ENCODE peak calls at places on chromosomes 4 and X, in four cellular contexts. J, M, A and Y are unnamed samples.

GRCh38 chr4:123821861-123822260 is 425.3 kb downstream of the SPRY1 start:
- DNase-seq in J (no peak), M (no peak), A (no peak), Y (peak)

GRCh38 chrX:23228950-23229448 is 105.7 kb upstream of the PTCHD1 start:
- DNase-seq in J (no peak), M (no peak), A (no peak), Y (no peak)

GRCh38 chrX:131650637-131651410 is 107.0 kb downstream of the OR13H1 start:
- DNase-seq in J (no peak), M (no peak), A (no peak), Y (no peak)

GRCh38 chr4:70709551-70710080 is 12.1 kb upstream of the RUFY3 start:
- DNase-seq in J (peak), M (no peak), A (no peak), Y (no peak)

GRCh38 chr4:98993419-98994071 is 2.0 kb upstream of the METAP1 start:
- DNase-seq in J (no peak), M (no peak), A (no peak), Y (no peak)

GRCh38 chrX:114050075-114050796 is 533.6 kb upstream of the HTR2C start:
- DNase-seq in J (no peak), M (no peak), A (no peak), Y (no peak)

GRCh38 chr4:10158355-10158942 is 41.9 kb upstream of the WDR1 start:
- DNase-seq in J (no peak), M (no peak), A (no peak), Y (no peak)

GRCh38 chr4:41969666-41970065 is 11.9 kb upstream of the DCAF4L1 start:
- DNase-seq in J (no peak), M (no peak), A (no peak), Y (no peak)

GRCh38 chr4:48635310-48635709 is 144.8 kb downstream of the FRYL start:
- DNase-seq in J (no peak), M (no peak), A (no peak), Y (peak)

GRCh38 chr4:80486603-80487002 is 151.1 kb downstream of the CFAP299 start:
- DNase-seq in J (peak), M (no peak), A (no peak), Y (no peak)

GRCh38 chr4:143367863-143368262 is 31.2 kb downstream of the GAB1 start:
- DNase-seq in J (no peak), M (no peak), A (no peak), Y (no peak)

GRCh38 chr4:14632041-14632440 is 370.2 kb upstream of the CPEB2 start:
- DNase-seq in J (no peak), M (no peak), A (no peak), Y (no peak)

GRCh38 chrX:129646721-129647587 is 7.8 kb downstream of the APLN start:
- DNase-seq in J (no peak), M (peak), A (no peak), Y (no peak)

GRCh38 chrX:68826113-68826980 is 2.5 kb upstream of the EFNB1 start:
- DNase-seq in J (no peak), M (peak), A (no peak), Y (no peak)

GRCh38 chr4:152784490-152785195 is 4.9 kb downstream of the ARFIP1 start:
- DNase-seq in J (no peak), M (no peak), A (no peak), Y (peak)

GRCh38 chr4:48727666-48728459 is 52.2 kb downstream of the FRYL start:
- DNase-seq in J (no peak), M (no peak), A (no peak), Y (no peak)

GRCh38 chr4:56931924-56932323 is 24.2 kb downstream of the REST start:
- DNase-seq in J (no peak), M (no peak), A (no peak), Y (no peak)

GRCh38 chrX:68299923-68300322 is 133.4 kb downstream of the OPHN1 start:
- DNase-seq in J (no peak), M (no peak), A (no peak), Y (no peak)

GRCh38 chr4:129218355-129218754 is 122.4 kb downstream of the C4orf33 start:
- DNase-seq in J (peak), M (no peak), A (no peak), Y (peak)

GRCh38 chrX:39836802-39837420 is 260.8 kb downstream of the BCOR start:
- DNase-seq in J (no peak), M (no peak), A (no peak), Y (no peak)

GRCh38 chr4:3466691-3467600 is 3.8 kb downstream of the DOK7 start:
- DNase-seq in J (no peak), M (no peak), A (no peak), Y (no peak)

GRCh38 chrX:133297284-133297683 is 79.1 kb upstream of the TFDP3 start:
- DNase-seq in J (no peak), M (no peak), A (no peak), Y (peak)

GRCh38 chr4:92305148-92305877 is 1.5 kb downstream of the GRID2 start:
- DNase-seq in J (peak), M (peak), A (peak), Y (peak)

GRCh38 chr4:70158576-70158975 is 4.5 kb downstream of the PRR27 start:
- DNase-seq in J (no peak), M (no peak), A (no peak), Y (no peak)

GRCh38 chr4:173243321-173243720 is 74.7 kb downstream of the GALNT7 start:
- DNase-seq in J (no peak), M (no peak), A (no peak), Y (peak)

GRCh38 chr4:106365613-106366012 is 3.0 kb downstream of the GIMD1 start:
- DNase-seq in J (no peak), M (no peak), A (no peak), Y (peak)

GRCh38 chrX:46268429-46268828 is 276.8 kb downstream of the ZNF674 start:
- DNase-seq in J (no peak), M (no peak), A (no peak), Y (no peak)

GRCh38 chr4:10123227-10124101 is 6.9 kb upstream of the WDR1 start:
- DNase-seq in J (no peak), M (peak), A (peak), Y (no peak)

GRCh38 chr4:11456441-11456840 is 27.7 kb upstream of the HS3ST1 start:
- DNase-seq in J (no peak), M (no peak), A (no peak), Y (no peak)

GRCh38 chrX:119410027-119410819 is 11.1 kb downstream of the SLC25A43 start:
- DNase-seq in J (no peak), M (no peak), A (no peak), Y (peak)

GRCh38 chr4:24063771-24064170 is 173.9 kb upstream of the PPARGC1A start:
- DNase-seq in J (no peak), M (no peak), A (no peak), Y (no peak)

GRCh38 chr4:122898370-122899150 is 23.8 kb downstream of the NUDT6 start:
- DNase-seq in J (no peak), M (no peak), A (no peak), Y (peak)

GRCh38 chr4:37934096-37934495 is 26.1 kb upstream of the PTTG2 start:
- DNase-seq in J (no peak), M (no peak), A (no peak), Y (no peak)

GRCh38 chr4:2834001-2834921 is 9.4 kb upstream of the ADD1 start:
- DNase-seq in J (no peak), M (no peak), A (no peak), Y (no peak)

GRCh38 chrX:111955916-111956315 is 79.9 kb downstream of the TRPC5OS start:
- DNase-seq in J (no peak), M (no peak), A (no peak), Y (no peak)

GRCh38 chrX:149819371-149819770 is 37.6 kb downstream of the MAGEA9 start:
- DNase-seq in J (no peak), M (no peak), A (no peak), Y (no peak)

GRCh38 chrX:38561951-38562719 is 793 bp downstream of the TSPAN7 start:
- DNase-seq in J (peak), M (peak), A (peak), Y (peak)

GRCh38 chr4:55444822-55445221 is 49.1 kb downstream of the TMEM165 start:
- DNase-seq in J (no peak), M (no peak), A (no peak), Y (peak)

GRCh38 chr4:177391953-177392352 is 50.3 kb downstream of the AGA start:
- DNase-seq in J (no peak), M (no peak), A (no peak), Y (no peak)

GRCh38 chr4:5137927-5138326 is 86.6 kb downstream of the STK32B start:
- DNase-seq in J (no peak), M (no peak), A (no peak), Y (no peak)

GRCh38 chr4:7850489-7850888 is 89.2 kb downstream of the AFAP1 start:
- DNase-seq in J (no peak), M (no peak), A (no peak), Y (no peak)
- H3K4ac ChIP-seq in J (no peak), M (no peak), A (no peak), Y (no peak)

DNA sequence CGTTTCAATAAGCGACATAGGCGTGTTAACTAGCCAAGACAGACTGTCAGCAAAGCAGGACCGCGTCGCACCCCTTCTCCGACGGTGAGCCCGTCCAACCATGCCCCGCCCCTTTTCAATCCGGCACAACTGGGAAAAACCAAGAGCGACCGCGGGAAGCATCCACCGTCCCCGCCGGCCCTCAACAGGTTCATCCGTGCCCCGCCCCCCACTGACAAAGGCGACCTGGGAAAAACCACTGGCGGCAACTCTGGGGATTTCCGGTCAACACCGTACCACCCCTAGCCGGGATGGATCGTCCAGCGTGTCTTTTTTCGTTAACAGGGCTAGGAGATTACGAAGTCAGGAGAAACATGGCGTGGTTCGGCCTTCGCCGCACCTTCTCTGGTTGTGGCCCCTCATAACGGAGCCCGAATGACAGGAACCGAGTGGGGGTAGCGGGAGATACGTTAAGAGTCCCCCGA is 379 bp downstream of the TIMM17B start:
- DNase-seq in J (peak), M (peak), A (peak), Y (peak)
- H3K14ac ChIP-seq in J (no peak), M (peak), A (no peak), Y (no peak)

GRCh38 chrX:3527166-3527565 is 180.7 kb upstream of the MXRA5 start:
- DNase-seq in J (no peak), M (no peak), A (no peak), Y (no peak)

GRCh38 chrX:3527811-3528210 is 181.4 kb upstream of the MXRA5 start:
- DNase-seq in J (no peak), M (no peak), A (no peak), Y (no peak)

GRCh38 chrX:3522016-3522690 is 175.7 kb upstream of the MXRA5 start:
- DNase-seq in J (no peak), M (no peak), A (no peak), Y (peak)

GRCh38 chrX:3526749-3527148 is 180.3 kb upstream of the MXRA5 start:
- DNase-seq in J (no peak), M (no peak), A (no peak), Y (no peak)

DNA sequence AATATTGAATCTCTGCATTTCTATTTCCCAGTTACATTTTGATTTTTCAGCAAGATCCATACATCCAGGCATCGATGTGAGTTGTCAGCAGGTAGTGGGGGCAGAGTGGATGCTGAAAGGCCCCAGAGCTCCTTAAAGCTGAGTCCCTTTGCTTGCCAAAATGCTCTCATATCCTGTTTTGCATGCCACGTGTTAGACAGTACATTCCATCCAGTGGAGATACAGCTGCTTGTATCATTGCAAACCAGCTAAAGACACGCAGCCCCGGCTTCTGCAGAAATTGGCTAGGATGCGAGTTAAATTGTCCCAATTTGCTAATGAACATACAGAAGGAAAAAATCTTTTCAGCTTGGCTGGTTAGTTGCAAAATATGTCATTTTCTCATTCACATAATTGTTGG is 179.6 kb upstream of the MXRA5 start:
- DNase-seq in J (no peak), M (no peak), A (no peak), Y (no peak)
- H3K9ac ChIP-seq in J (no peak), M (no peak), A (no peak), Y (peak)

GRCh38 chr4:1201851-1202525 is 29.6 kb upstream of the SPON2 start:
- DNase-seq in J (no peak), M (no peak), A (no peak), Y (peak)

GRCh38 chr4:1202526-1203378 is 30.4 kb upstream of the SPON2 start:
- DNase-seq in J (no peak), M (no peak), A (no peak), Y (no peak)

GRCh38 chr4:1198070-1198844 is 25.9 kb upstream of the SPON2 start:
- DNase-seq in J (no peak), M (no peak), A (no peak), Y (peak)

GRCh38 chr4:1199556-1200331 is 27.4 kb upstream of the SPON2 start:
- DNase-seq in J (no peak), M (peak), A (no peak), Y (no peak)

DNA sequence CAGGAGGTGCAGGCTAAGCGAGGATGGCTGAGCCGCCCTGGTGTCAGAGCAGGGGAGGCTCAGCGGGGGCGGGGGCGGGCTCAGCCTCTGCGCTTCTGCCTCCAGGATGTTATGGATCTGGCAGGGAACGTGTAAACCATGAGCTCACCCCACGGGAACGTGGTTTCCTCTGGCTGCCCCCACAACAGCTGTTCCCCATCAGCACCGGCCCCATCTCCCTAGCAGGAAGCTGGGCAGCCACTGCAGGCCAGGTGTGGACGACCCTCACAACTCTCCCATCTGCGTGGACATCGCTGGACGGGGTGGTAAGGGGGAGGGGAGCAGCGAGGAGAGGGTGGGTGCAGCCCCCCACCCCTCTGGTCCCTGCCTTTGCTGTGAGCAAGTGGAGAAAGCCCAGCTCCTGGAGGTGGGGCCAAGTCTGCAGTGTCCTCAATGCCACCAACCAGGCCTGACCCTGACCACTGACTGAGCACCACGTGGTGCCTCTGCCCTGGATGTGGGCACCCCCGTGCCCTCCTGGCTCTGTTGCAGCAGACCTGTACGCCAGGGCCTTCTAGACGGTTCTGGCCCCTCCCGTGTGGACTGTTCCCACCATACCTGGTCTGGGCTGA is 28.1 kb upstream of the SPON2 start:
- DNase-seq in J (no peak), M (peak), A (no peak), Y (peak)
- H3K4ac ChIP-seq in J (no peak), M (no peak), A (no peak), Y (peak)

GRCh38 chr4:88018471-88018870 is 11.0 kb downstream of the PKD2 start:
- DNase-seq in J (no peak), M (no peak), A (no peak), Y (peak)
- H3K14ac ChIP-seq in J (no peak), M (no peak), A (no peak), Y (no peak)